ENCODE peak calls at places on chromosomes 2 and 18, in seven cellular contexts. X is IMR-90, T is H1, U is H9, N is mesendoderm, M is mesenchymal stem cell, C is trophoblast cell. L is an unnamed sample.

GRCh38 chr2:2586068-2586776 is 255.1 kb upstream of the MYT1L start:
- DNase-seq in X (no peak), T (no peak), U (no peak), N (no peak), M (no peak), C (no peak), L (no peak)

GRCh38 chr2:226953826-226954225 is 118.0 kb downstream of the RHBDD1 start:
- DNase-seq in X (no peak), T (no peak), U (no peak), N (no peak), M (no peak), C (no peak), L (no peak)

GRCh38 chr2:112183327-112184025 is 45.3 kb downstream of the FBLN7 start:
- DNase-seq in X (peak; percentile 12), T (no peak), U (no peak), N (no peak), M (no peak), C (no peak), L (no peak)

GRCh38 chr2:58107803-58108710 is 61.5 kb downstream of the VRK2 start:
- DNase-seq in X (peak; percentile 97), T (no peak), U (no peak), N (no peak), M (peak; percentile 98), C (peak; percentile 52), L (no peak)

GRCh38 chr2:234677758-234678538 is 181.1 kb upstream of the ARL4C start:
- DNase-seq in X (peak; percentile 79), T (no peak), U (peak; percentile 5), N (no peak), M (peak; percentile 71), C (no peak), L (no peak)

GRCh38 chr2:9629222-9630000 is 1.4 kb downstream of the YWHAQ start:
- DNase-seq in X (peak; percentile 46), T (no peak), U (no peak), N (no peak), M (peak; percentile 59), C (peak; percentile 32), L (peak; percentile 20)

GRCh38 chr18:45864081-45864480 is 38.6 kb downstream of the SIGLEC15 start:
- DNase-seq in X (no peak), T (no peak), U (no peak), N (no peak), M (no peak), C (no peak), L (no peak)

GRCh38 chr2:26900831-26901321 is 52.9 kb downstream of the DPYSL5 start:
- DNase-seq in X (no peak), T (no peak), U (no peak), N (no peak), M (no peak), C (no peak), L (no peak)

GRCh38 chr18:25651553-25651952 is 299.6 kb upstream of the ZNF521 start:
- DNase-seq in X (no peak), T (no peak), U (no peak), N (no peak), M (no peak), C (no peak), L (no peak)

GRCh38 chr2:8605350-8606065 is 76.3 kb upstream of the ID2 start:
- DNase-seq in X (peak; percentile 85), T (no peak), U (no peak), N (no peak), M (peak; percentile 80), C (no peak), L (no peak)

GRCh38 chr2:47653909-47654789 is 128.8 kb upstream of the MSH6 start:
- DNase-seq in X (peak; percentile 5), T (no peak), U (peak; percentile 71), N (peak; percentile 59), M (no peak), C (peak; percentile 54), L (peak; percentile 31)

GRCh38 chr2:237156131-237156856 is 70.6 kb downstream of the COPS8 start:
- DNase-seq in X (peak; percentile 93), T (no peak), U (no peak), N (no peak), M (peak; percentile 91), C (no peak), L (no peak)

GRCh38 chr2:128644156-128644555 is 325.5 kb upstream of the HS6ST1 start:
- DNase-seq in X (no peak), T (no peak), U (peak; percentile 77), N (peak; percentile 43), M (no peak), C (no peak), L (peak; percentile 71)

GRCh38 chr2:174683392-174683759 is 80.9 kb downstream of the CHRNA1 start:
- DNase-seq in X (peak; percentile 52), T (no peak), U (peak; percentile 39), N (peak; percentile 77), M (peak; percentile 68), C (no peak), L (peak; percentile 20)

GRCh38 chr18:73088445-73088844 is 220.7 kb upstream of the NETO1 start:
- DNase-seq in X (no peak), T (no peak), U (no peak), N (no peak), M (no peak), C (no peak), L (no peak)

GRCh38 chr2:181083140-181083539 is 102.7 kb downstream of the UBE2E3 start:
- DNase-seq in X (no peak), T (no peak), U (no peak), N (no peak), M (no peak), C (no peak), L (no peak)

GRCh38 chr2:118269408-118270051 is 181.3 kb downstream of the INSIG2 start:
- DNase-seq in X (no peak), T (no peak), U (no peak), N (peak; percentile 46), M (no peak), C (peak; percentile 19), L (no peak)

DNA sequence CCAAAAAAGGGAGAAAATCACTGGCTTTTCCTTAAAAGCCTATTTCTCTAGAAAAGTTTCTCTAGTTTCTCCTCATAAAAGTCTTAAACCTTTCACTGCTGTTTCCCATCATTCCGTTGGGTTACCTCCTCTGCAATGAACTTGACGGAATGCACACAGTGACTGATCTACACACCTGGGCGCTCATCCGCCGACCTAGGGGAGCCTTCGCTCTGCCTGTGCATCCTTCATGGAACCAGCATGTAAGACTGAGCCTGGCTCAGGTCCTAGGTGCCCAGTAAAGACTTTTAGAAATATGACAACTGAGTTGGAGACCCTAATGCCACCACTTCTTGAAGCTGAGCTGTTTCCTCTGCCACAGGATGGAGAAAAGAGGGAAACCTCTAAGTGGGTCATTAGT is 354.2 kb upstream of the SALL3 start:
- DNase-seq in X (no peak), T (no peak), U (no peak), N (no peak), M (no peak), C (no peak), L (no peak)
- H2AK5ac ChIP-seq in X (no peak overlapping the region), T (no peak overlapping the region), U (no peak overlapping the region), N (no peak overlapping the region), M (no peak overlapping the region), C (no peak overlapping the region), L (no peak overlapping the region)

DNA sequence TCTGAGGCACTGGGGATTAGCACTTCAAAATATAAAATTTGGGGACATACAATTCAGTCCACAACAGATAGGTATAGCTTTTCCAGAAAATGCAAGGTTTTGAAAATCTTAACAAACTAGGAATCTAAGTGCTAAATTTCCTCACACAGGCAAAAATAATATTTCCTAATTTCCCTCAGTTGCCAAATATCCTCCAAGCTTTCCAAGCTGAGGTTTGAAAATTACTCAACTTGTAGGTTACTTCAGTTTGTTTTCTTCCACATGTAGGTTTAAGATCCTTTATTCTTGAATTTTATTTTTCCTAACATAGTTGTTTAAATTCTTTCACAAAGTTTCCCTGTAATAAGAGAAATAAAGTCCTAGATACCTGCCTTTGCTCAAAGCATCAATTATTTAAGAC is 192.9 kb upstream of the NRXN1 start:
- DNase-seq in X (no peak), T (no peak), U (no peak), N (no peak), M (no peak), C (no peak), L (no peak)
- H2AK5ac ChIP-seq in X (no peak overlapping the region), T (no peak overlapping the region), U (no peak overlapping the region), N (no peak overlapping the region), M (no peak overlapping the region), C (no peak overlapping the region), L (no peak overlapping the region)

DNA sequence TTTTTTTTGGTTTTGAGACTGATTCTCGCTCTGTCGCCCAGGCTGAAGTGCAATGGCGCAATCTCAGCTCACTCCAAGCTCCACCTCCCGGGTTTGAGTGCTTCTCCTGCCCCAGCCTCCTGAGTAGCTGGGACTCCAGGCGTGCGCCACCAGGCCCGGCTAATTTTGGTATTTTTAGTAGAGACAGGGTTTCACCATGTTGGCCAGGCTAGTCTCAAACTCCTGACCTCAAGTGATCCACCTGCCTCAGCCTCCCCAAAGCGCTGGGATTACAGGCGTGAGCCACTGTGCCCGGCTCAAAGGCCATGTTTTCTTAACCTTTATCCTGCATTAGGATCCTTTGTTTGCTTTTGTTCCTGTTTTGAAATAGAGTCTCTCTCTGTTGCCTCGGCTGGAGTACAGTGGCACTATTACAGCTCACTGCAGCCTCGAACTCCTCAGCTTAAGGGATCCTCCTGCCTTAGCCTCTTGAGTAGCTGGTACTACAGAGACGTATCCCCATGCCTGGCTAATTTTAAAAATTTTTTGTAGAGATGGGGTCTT is 41.0 kb downstream of the NPC1 start:
- DNase-seq in X (no peak), T (no peak), U (no peak), N (no peak), M (no peak), C (no peak), L (no peak)
- H2AK5ac ChIP-seq in X (no peak overlapping the region), T (no peak overlapping the region), U (no peak overlapping the region), N (no peak overlapping the region), M (no peak overlapping the region), C (no peak overlapping the region), L (no peak overlapping the region)

GRCh38 chr18:34223164-34223892 is 1.4 kb downstream of the NOL4 start:
- DNase-seq in X (no peak), T (no peak), U (peak; percentile 76), N (peak; percentile 71), M (no peak), C (no peak), L (no peak)

GRCh38 chr18:34225218-34225553 is 473 bp upstream of the NOL4 start:
- DNase-seq in X (no peak), T (no peak), U (no peak), N (no peak), M (no peak), C (no peak), L (no peak)

GRCh38 chr18:34222396-34223163 is 2.1 kb downstream of the NOL4 start:
- DNase-seq in X (no peak), T (no peak), U (peak; percentile 80), N (peak; percentile 82), M (peak; percentile 28), C (no peak), L (no peak)

GRCh38 chr18:34224423-34225217 is at the start of gene NOL4:
- DNase-seq in X (no peak), T (peak; percentile 98), U (peak; percentile 99), N (peak; percentile 99), M (peak; percentile 35), C (no peak), L (peak; percentile 98)

DNA sequence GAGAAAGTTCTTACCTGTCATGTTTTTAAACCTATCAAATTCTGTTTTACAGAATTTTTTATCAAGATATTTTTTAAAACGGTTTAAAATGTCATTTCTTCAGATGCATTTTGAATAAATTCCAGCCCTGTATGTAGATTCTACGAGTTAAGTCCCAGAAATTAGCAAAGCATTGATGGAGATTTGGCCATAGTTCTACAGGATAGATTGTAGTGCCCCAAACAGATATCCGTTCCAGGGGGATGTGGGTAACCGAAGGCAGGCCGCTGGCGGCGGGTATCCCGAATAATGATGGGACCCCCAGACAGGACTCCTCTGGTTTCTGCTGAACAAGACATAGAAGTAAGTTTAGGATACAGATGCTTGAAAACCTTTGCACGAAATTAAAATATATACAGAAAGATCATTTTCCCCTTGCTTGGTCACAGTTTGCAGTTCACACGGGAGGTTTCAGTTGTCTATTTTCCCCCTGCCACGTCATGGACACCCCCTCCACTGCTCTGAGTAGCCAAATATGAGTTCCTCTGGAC is 755 bp downstream of the NOL4 start:
- DNase-seq in X (no peak), T (no peak), U (no peak), N (no peak), M (no peak), C (no peak), L (no peak)
- H2AK5ac ChIP-seq in X (no peak overlapping the region), T (no peak overlapping the region), U (no peak overlapping the region), N (no peak overlapping the region), M (no peak overlapping the region), C (no peak overlapping the region), L (no peak overlapping the region)

L was measured in neuronal stem cell.